ENCODE peak calls at places on chromosomes 4 and X, in five cellular contexts. L is HepG2, A is GM12878, X is K562, Z is SK-N-SH. I is an unnamed sample.

GRCh38 chrX:39891781-39892180 is 206.0 kb downstream of the BCOR start:
- DNase-seq in L (no peak), A (peak; percentile 67), X (no peak), Z (no peak), I (peak; percentile 56)

GRCh38 chr4:12692815-12693214 is 791.3 kb downstream of the RAB28 start:
- DNase-seq in L (no peak), A (no peak), X (no peak), Z (no peak), I (no peak)

GRCh38 chr4:121379276-121379675 is 1.5 kb downstream of the QRFPR start:
- DNase-seq in L (no peak), A (no peak), X (no peak), Z (no peak), I (no peak)

GRCh38 chr4:86500527-86500926 is 93.6 kb upstream of the PTPN13 start:
- DNase-seq in L (no peak), A (no peak), X (no peak), Z (no peak), I (no peak)

GRCh38 chr4:89410687-89411086 is 103.1 kb upstream of the GPRIN3 start:
- DNase-seq in L (no peak), A (no peak), X (no peak), Z (no peak), I (no peak)

GRCh38 chr4:4569036-4569435 is 27.2 kb upstream of the STX18 start:
- DNase-seq in L (no peak), A (no peak), X (no peak), Z (no peak), I (no peak)

GRCh38 chrX:137194164-137194563 is 160.4 kb upstream of the GPR101 start:
- DNase-seq in L (peak; percentile 12), A (peak; percentile 1), X (peak; percentile 47), Z (peak; percentile 16), I (no peak)

GRCh38 chr4:165112258-165113156 is at the start of gene TMEM192:
- DNase-seq in L (peak; percentile 85), A (peak; percentile 70), X (peak; percentile 92), Z (peak; percentile 98), I (peak; percentile 75)

GRCh38 chrX:118100091-118100490 is 16.5 kb downstream of the KLHL13 start:
- DNase-seq in L (no peak), A (no peak), X (no peak), Z (no peak), I (no peak)

GRCh38 chr4:2412885-2413716 is 5.3 kb downstream of the ZFYVE28 start:
- DNase-seq in L (peak; percentile 70), A (peak; percentile 91), X (peak; percentile 87), Z (peak; percentile 89), I (peak; percentile 93)

GRCh38 chr4:108072300-108072699 is 82.6 kb downstream of the HADH start:
- DNase-seq in L (no peak), A (peak; percentile 38), X (no peak), Z (no peak), I (no peak)

GRCh38 chrX:150478496-150479492 is 89.6 kb upstream of the MTM1 start:
- DNase-seq in L (no peak), A (no peak), X (no peak), Z (no peak), I (no peak)

GRCh38 chrX:11770320-11770719 is 12.3 kb downstream of the MSL3 start:
- DNase-seq in L (peak; percentile 23), A (peak; percentile 68), X (peak; percentile 70), Z (peak; percentile 74), I (peak; percentile 50)

GRCh38 chrX:44003975-44004374 is 30.8 kb upstream of the NDP start:
- DNase-seq in L (no peak), A (no peak), X (no peak), Z (no peak), I (no peak)

GRCh38 chr4:182240161-182241130 is 2.8 kb upstream of the TENM3 start:
- DNase-seq in L (peak; percentile 81), A (no peak), X (no peak), Z (peak; percentile 20), I (no peak)

GRCh38 chr4:56871357-56871993 is 36.2 kb upstream of the REST start:
- DNase-seq in L (no peak), A (no peak), X (no peak), Z (peak; percentile 69), I (no peak)

GRCh38 chrX:23935116-23935515 is 27.3 kb downstream of the CXorf58 start:
- DNase-seq in L (no peak), A (no peak), X (no peak), Z (no peak), I (no peak)

GRCh38 chrX:14412686-14413085 is 116.7 kb upstream of the GLRA2 start:
- DNase-seq in L (no peak), A (no peak), X (no peak), Z (no peak), I (no peak)

GRCh38 chr4:148452970-148453369 is 10.8 kb upstream of the NR3C2 start:
- DNase-seq in L (no peak), A (no peak), X (no peak), Z (no peak), I (no peak)

GRCh38 chr4:47463235-47463956 is at the start of gene COMMD8:
- DNase-seq in L (peak; percentile 92), A (peak; percentile 91), X (peak; percentile 96), Z (peak; percentile 95), I (peak; percentile 98)

GRCh38 chr4:80361329-80361900 is 25.9 kb downstream of the CFAP299 start:
- DNase-seq in L (peak; percentile 5), A (no peak), X (peak; percentile 17), Z (peak; percentile 21), I (no peak)

GRCh38 chrX:103722505-103722904 is 11.8 kb downstream of the TMEM31 start:
- DNase-seq in L (no peak), A (no peak), X (no peak), Z (no peak), I (no peak)

GRCh38 chr4:88143504-88143903 is 14.9 kb downstream of the ABCG2 start:
- DNase-seq in L (no peak), A (no peak), X (no peak), Z (no peak), I (no peak)

GRCh38 chr4:48329976-48330375 is 11.4 kb upstream of the SLAIN2 start:
- DNase-seq in L (no peak), A (no peak), X (no peak), Z (no peak), I (no peak)

GRCh38 chr4:183444953-183445543 is 612 bp downstream of the CDKN2AIP start:
- DNase-seq in L (no peak), A (no peak), X (peak; percentile 49), Z (peak; percentile 71), I (peak; percentile 72)

GRCh38 chr4:44194365-44194764 is 254.2 kb downstream of the KCTD8 start:
- DNase-seq in L (no peak), A (no peak), X (no peak), Z (no peak), I (no peak)

GRCh38 chrX:68686684-68687045 is 39.2 kb downstream of the STARD8 start:
- DNase-seq in L (no peak), A (no peak), X (peak; percentile 74), Z (no peak), I (no peak)

GRCh38 chrX:113802837-113803236 is 781.0 kb upstream of the HTR2C start:
- DNase-seq in L (no peak), A (no peak), X (no peak), Z (no peak), I (no peak)

GRCh38 chr4:56183344-56183959 is 203.8 kb downstream of the AASDH start:
- DNase-seq in L (no peak), A (peak; percentile 7), X (peak; percentile 55), Z (no peak), I (no peak)

GRCh38 chr4:174107749-174108354 is 175.6 kb downstream of the FBXO8 start:
- DNase-seq in L (no peak), A (no peak), X (peak; percentile 34), Z (no peak), I (no peak)

GRCh38 chr4:38782452-38783108 is at the start of gene TLR10:
- DNase-seq in L (peak; percentile 20), A (peak; percentile 82), X (peak; percentile 60), Z (peak; percentile 53), I (peak; percentile 62)

GRCh38 chrX:155026420-155026726 is 271 bp upstream of the FUNDC2 start:
- DNase-seq in L (no peak), A (no peak), X (no peak), Z (no peak), I (no peak)

GRCh38 chrX:155026727-155027508 is at the start of gene FUNDC2:
- DNase-seq in L (peak; percentile 87), A (peak; percentile 80), X (peak; percentile 97), Z (peak; percentile 91), I (peak; percentile 88)

GRCh38 chrX:155028192-155028591 is 1.5 kb downstream of the FUNDC2 start:
- DNase-seq in L (no peak), A (no peak), X (peak; percentile 38), Z (no peak), I (no peak)

GRCh38 chrX:155028749-155029360 is 2.2 kb downstream of the FUNDC2 start:
- DNase-seq in L (no peak), A (no peak), X (peak; percentile 48), Z (no peak), I (no peak)

GRCh38 chrX:155027509-155028066 is 944 bp downstream of the FUNDC2 start:
- DNase-seq in L (peak; percentile 11), A (no peak), X (peak; percentile 44), Z (no peak), I (peak; percentile 46)
- TF ChIP-seq POLR2AphosphoS5 in L (no peak), A (no peak), X (peak; percentile 1), Z (no peak), I (no peak)

GRCh38 chr4:104907991-104908390 is 238.7 kb upstream of the TET2 start:
- DNase-seq in L (no peak), A (no peak), X (no peak), Z (no peak), I (no peak)
- H3K27me3 ChIP-seq in L (no peaks in the 10 kb centered on the region), A (no peaks in the 10 kb centered on the region), X (no peaks in the 10 kb centered on the region), Z (no peaks in the 10 kb centered on the region), I (no peaks in the 10 kb centered on the region)

GRCh38 chrX:30904632-30905031 is 15.6 kb upstream of the TAB3 start:
- DNase-seq in L (no peak), A (no peak), X (no peak), Z (no peak), I (no peak)
- TF ChIP-seq GABPA in L (no peak), A (no peak), X (no peak), Z (no peak), I (no peak)

GRCh38 chr4:150816491-150816890 is 198.6 kb downstream of the LRBA start:
- DNase-seq in L (no peak), A (no peak), X (no peak), Z (no peak), I (no peak)

GRCh38 chr4:150818661-150819060 is 196.4 kb downstream of the LRBA start:
- DNase-seq in L (no peak), A (no peak), X (no peak), Z (no peak), I (no peak)

GRCh38 chr4:150814873-150815272 is 200.2 kb downstream of the LRBA start:
- DNase-seq in L (no peak), A (no peak), X (no peak), Z (no peak), I (no peak)

GRCh38 chr4:150818129-150818528 is 197.0 kb downstream of the LRBA start:
- DNase-seq in L (no peak), A (no peak), X (no peak), Z (no peak), I (no peak)

DNA sequence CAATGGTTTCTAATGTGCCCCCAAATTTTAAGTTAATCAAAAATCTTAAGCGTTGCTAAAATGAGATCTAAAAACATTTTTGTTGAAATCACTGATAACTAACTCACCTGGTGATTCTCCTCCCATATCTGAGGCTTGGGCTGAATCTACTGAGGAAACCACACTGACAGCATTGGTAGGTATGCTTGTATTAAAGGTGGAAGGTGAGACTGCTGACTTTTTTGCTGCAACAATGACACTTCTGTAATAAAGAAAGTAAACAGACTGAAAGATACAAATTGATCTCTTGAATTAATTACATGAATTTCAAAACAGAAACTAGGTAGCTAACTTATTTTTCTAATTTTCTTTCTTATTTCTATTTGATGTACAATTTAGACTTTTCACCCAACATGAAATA is 198.1 kb downstream of the LRBA start:
- DNase-seq in L (no peak), A (no peak), X (no peak), Z (no peak), I (no peak)
- TF ChIP-seq POLR2AphosphoS5 in L (no peak), A (no peak), X (no peak), Z (no peak), I (no peak)